ENCODE peak calls at places on chromosomes 16 and 17, in eight cellular contexts. N, D, R, K, T, J, L and Z are unnamed samples.

GRCh38 chr16:88815901-88816589 is 4.3 kb upstream of the APRT start:
- DNase-seq in K (peak), L (peak), J (peak), T (no peak), D (no peak), N (no peak), R (no peak), Z (no peak)

GRCh38 chr16:3467920-3468319 is 24.4 kb downstream of the NAA60 start:
- DNase-seq in L (peak), N (no peak), J (no peak), R (peak), T (peak), K (no peak), D (no peak), Z (no peak)

GRCh38 chr17:67534941-67535340 is 157.9 kb downstream of the PITPNC1 start:
- DNase-seq in T (no peak), D (no peak), J (no peak), K (no peak), L (no peak), N (no peak), R (no peak), Z (no peak)

GRCh38 chr16:86868070-86868469 is 289.7 kb downstream of the FOXL1 start:
- DNase-seq in D (no peak), K (no peak), T (no peak), N (no peak), L (no peak), J (no peak), R (no peak), Z (no peak)

GRCh38 chr16:27450836-27451341 is 48.9 kb downstream of the IL21R start:
- DNase-seq in T (no peak), R (peak), D (no peak), L (peak), N (no peak), K (no peak), J (no peak), Z (no peak)

GRCh38 chr16:84042879-84043485 is 387 bp upstream of the SLC38A8 start:
- DNase-seq in N (no peak), J (no peak), K (peak), D (no peak), R (no peak), L (no peak), T (no peak), Z (no peak)

GRCh38 chr16:11079657-11080187 is 135.4 kb downstream of the CLEC16A start:
- DNase-seq in J (no peak), D (no peak), T (peak), L (peak), N (peak), K (no peak), R (peak), Z (no peak)

GRCh38 chr17:17019891-17020456 is 22.3 kb upstream of the MPRIP start:
- DNase-seq in T (peak), D (no peak), J (no peak), R (no peak), L (no peak), K (peak), N (peak), Z (no peak)

GRCh38 chr16:69942627-69943170 is 8.4 kb upstream of the CLEC18A start:
- DNase-seq in D (no peak), T (no peak), K (no peak), L (no peak), J (no peak), N (no peak), R (no peak), Z (no peak)

GRCh38 chr17:51231999-51232398 is 27.9 kb downstream of the MBTD1 start:
- DNase-seq in N (no peak), R (no peak), J (no peak), K (no peak), D (no peak), L (no peak), T (no peak), Z (no peak)

GRCh38 chr17:66351701-66352100 is 49.3 kb downstream of the PRKCA start:
- DNase-seq in T (no peak), J (no peak), R (no peak), L (no peak), K (no peak), N (no peak), D (no peak), Z (no peak)

GRCh38 chr16:79597775-79598174 is 2.8 kb downstream of the MAF start:
- DNase-seq in L (no peak), D (no peak), R (no peak), K (no peak), T (peak), N (no peak), J (no peak), Z (no peak)

GRCh38 chr16:79599837-79600635 is 501 bp downstream of the MAF start:
- DNase-seq in N (no peak), J (peak), L (peak), K (peak), R (no peak), D (peak), T (peak), Z (peak)

GRCh38 chr16:79597277-79597676 is 3.3 kb downstream of the MAF start:
- DNase-seq in T (peak), N (no peak), K (no peak), L (peak), J (no peak), R (no peak), D (no peak), Z (no peak)

GRCh38 chr16:79599256-79599836 is 1.2 kb downstream of the MAF start:
- DNase-seq in T (peak), N (peak), L (peak), J (no peak), R (peak), K (peak), D (peak), Z (no peak)

GRCh38 chr16:79598341-79599181 is 2.0 kb downstream of the MAF start:
- DNase-seq in J (peak), L (peak), D (peak), R (peak), T (peak), N (peak), K (peak), Z (no peak)
- TF ChIP-seq CTCF in J (no peak), L (no peak), D (no peak), R (no peak), T (peak), N (peak), K (no peak), Z (no peak)

GRCh38 chr17:41581366-41582060 is 5.2 kb downstream of the KRT14 start:
- DNase-seq in T (no peak), K (no peak), D (no peak), R (no peak), J (no peak), L (no peak), N (peak), Z (no peak)
- TF ChIP-seq CTCF in T (no peak), K (no peak), D (no peak), R (no peak), J (no peak), L (no peak), N (peak), Z (no peak)

GRCh38 chr16:57755061-57755684 is 19.6 kb downstream of the KATNB1 start:
- DNase-seq in D (peak), K (no peak), T (no peak), J (no peak), L (no peak), N (no peak), R (no peak), Z (no peak)
- TF ChIP-seq CTCF in D (no peak), K (no peak), T (peak), J (no peak), L (no peak), N (peak), R (peak), Z (no peak)

GRCh38 chr16:1561266-1561665 is 27.8 kb downstream of the TMEM204 start:
- DNase-seq in N (no peak), R (no peak), T (no peak), D (no peak), J (no peak), K (no peak), L (no peak), Z (no peak)
- TF ChIP-seq CTCF in N (no peak), R (no peak), T (no peak), D (no peak), J (no peak), K (no peak), L (no peak), Z (no peak)

GRCh38 chr17:57870283-57870635 is 20.4 kb upstream of the MRPS23 start:
- DNase-seq in L (no peak), T (no peak), J (no peak), R (peak), D (no peak), N (peak), K (no peak), Z (no peak)
- TF ChIP-seq CTCF in L (no peak), T (no peak), J (no peak), R (no peak), D (no peak), N (peak), K (no peak), Z (no peak)

GRCh38 chr16:66342294-66342900 is 24.1 kb upstream of the CDH5 start:
- DNase-seq in R (peak), K (no peak), L (peak), N (no peak), J (peak), T (no peak), D (no peak), Z (no peak)
- TF ChIP-seq CTCF in R (peak), K (peak), L (peak), N (peak), J (peak), T (peak), D (no peak), Z (peak)

GRCh38 chr17:57665696-57666095 is 79.4 kb downstream of the CCDC182 start:
- DNase-seq in D (peak), K (no peak), L (no peak), N (no peak), T (no peak), R (no peak), J (no peak), Z (no peak)
- TF ChIP-seq CTCF in D (no peak), K (no peak), L (no peak), N (no peak), T (no peak), R (no peak), J (no peak), Z (no peak)

DNA sequence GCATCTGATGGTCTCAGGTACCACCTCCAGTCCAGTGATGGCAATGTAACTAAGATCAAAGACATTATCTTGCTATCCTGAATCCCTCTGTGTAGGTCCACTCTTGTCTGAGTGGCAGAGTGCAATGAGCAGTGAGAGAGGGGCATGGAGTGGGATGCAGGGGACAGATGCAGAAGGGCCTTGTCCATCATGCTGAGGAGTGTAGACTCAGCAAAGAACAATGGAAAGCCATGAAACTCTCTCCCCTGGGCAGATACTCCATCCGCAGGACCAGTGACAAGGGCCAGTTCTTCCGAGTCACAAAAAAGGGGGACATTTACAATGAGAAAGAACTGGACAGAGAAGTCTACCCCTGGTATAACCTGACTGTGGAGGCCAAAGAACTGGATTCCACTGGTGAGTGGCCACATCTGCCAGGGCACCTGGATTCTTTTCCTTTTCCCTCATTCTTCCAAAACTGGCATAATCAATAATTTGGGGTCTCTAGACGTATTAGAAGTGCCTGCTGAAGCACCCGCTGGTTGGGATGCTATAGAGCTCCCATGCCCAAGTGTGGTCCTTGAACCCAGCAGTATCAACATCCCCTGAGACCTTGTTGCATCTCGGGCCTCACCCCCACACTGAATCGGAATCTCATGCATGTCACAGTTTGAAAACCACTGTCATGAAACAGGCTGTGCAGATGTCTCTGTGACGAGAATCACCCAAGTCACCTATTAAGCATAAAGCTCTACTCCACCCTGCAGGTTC is 29.5 kb downstream of the CDH5 start:
- DNase-seq in T (no peak), N (no peak), L (no peak), J (no peak), D (no peak), K (no peak), R (no peak), Z (peak)
- TF ChIP-seq CTCF in T (no peak), N (peak), L (no peak), J (no peak), D (no peak), K (no peak), R (no peak), Z (no peak)